ENCODE peak calls at places on chromosomes 16 and 17, in four cellular contexts. S, M, R and Y are unnamed samples.

GRCh38 chr17:79537686-79538085 is 73.2 kb downstream of the RBFOX3 start:
- DNase-seq in S (no peak), M (no peak), R (no peak), Y (no peak)

GRCh38 chr17:72152392-72152727 is 31.5 kb downstream of the SOX9 start:
- DNase-seq in S (no peak), M (no peak), R (no peak), Y (no peak)

GRCh38 chr17:73901661-73902415 is 257.6 kb upstream of the SDK2 start:
- DNase-seq in S (no peak), M (no peak), R (peak), Y (no peak)

GRCh38 chr17:78142113-78142861 is 3.9 kb upstream of the C17orf99 start:
- DNase-seq in S (peak), M (peak), R (no peak), Y (peak)

GRCh38 chr16:64096671-64097070 is 1025.2 kb downstream of the CDH11 start:
- DNase-seq in S (no peak), M (no peak), R (no peak), Y (no peak)

GRCh38 chr17:46171939-46172338 is 21.3 kb downstream of the KANSL1 start:
- DNase-seq in S (no peak), M (no peak), R (no peak), Y (no peak)

GRCh38 chr17:33506889-33507650 is 214.0 kb upstream of the ASIC2 start:
- DNase-seq in S (no peak), M (no peak), R (no peak), Y (peak)

GRCh38 chr17:50687200-50688066 is 20.3 kb downstream of the ANKRD40 start:
- DNase-seq in S (no peak), M (peak), R (no peak), Y (no peak)

GRCh38 chr16:11088432-11088794 is 144.0 kb downstream of the CLEC16A start:
- DNase-seq in S (no peak), M (no peak), R (no peak), Y (no peak)

GRCh38 chr16:31213342-31213741 is 577 bp upstream of the TRIM72 start:
- DNase-seq in S (no peak), M (no peak), R (no peak), Y (no peak)

GRCh38 chr16:31213877-31214704 is at the start of gene TRIM72:
- DNase-seq in S (peak), M (no peak), R (no peak), Y (no peak)

GRCh38 chr16:31216116-31216469 is 842 bp downstream of the PYDC1 start:
- DNase-seq in S (no peak), M (no peak), R (no peak), Y (no peak)

GRCh38 chr16:31215287-31216115 is 1.4 kb downstream of the PYDC1 start:
- DNase-seq in S (peak), M (peak), R (peak), Y (peak)

GRCh38 chr16:31214705-31215286 is 877 bp downstream of the TRIM72 start:
- DNase-seq in S (no peak), M (no peak), R (peak), Y (no peak)
- TF ChIP-seq CEBPB in S (no peak), M (no peak), R (no peak), Y (no peak)

DNA sequence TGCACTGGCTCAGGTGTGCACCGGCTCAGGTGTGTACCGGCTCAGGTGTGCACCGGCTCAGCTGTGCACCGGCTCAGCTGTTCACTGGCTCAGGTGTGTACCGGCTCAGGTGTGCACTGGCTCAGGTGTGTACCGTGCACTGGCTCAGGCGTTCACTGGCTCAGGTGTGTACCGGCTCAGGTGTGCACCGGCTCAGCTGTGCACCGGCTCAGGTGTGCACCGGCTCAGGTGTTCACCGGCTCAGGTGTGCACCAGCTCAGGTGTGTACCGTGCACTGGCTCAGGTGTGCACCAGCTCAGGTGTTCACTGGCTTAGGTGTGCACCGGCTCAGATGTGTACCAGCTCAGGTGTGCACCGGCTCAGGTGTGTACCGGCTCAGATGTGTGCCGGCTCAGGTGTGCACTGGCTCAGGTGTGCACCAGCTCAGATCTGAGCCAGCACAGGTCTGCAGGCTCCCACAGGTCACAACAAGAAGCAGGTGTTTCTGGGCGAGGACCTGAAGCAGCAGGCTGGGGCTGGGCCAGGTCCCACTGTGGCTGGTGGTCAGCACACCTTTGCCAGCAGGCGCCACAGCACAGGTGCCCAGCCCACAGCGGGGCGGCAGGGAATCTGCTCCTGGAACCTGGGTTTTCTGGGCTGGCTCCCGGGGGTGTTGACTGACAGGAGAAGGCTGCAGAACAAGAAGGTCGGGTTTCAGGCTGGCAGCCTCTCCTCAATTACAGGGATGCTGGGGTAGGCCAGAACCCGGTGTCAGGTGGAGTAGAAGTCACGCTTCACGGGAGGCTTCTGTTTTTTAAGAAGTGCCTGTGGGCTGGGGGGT is 17.2 kb downstream of the METRNL start:
- DNase-seq in S (no peak), M (no peak), R (no peak), Y (no peak)
- TF ChIP-seq FOSL1 in S (no peak), M (no peak), R (no peak), Y (no peak)

DNA sequence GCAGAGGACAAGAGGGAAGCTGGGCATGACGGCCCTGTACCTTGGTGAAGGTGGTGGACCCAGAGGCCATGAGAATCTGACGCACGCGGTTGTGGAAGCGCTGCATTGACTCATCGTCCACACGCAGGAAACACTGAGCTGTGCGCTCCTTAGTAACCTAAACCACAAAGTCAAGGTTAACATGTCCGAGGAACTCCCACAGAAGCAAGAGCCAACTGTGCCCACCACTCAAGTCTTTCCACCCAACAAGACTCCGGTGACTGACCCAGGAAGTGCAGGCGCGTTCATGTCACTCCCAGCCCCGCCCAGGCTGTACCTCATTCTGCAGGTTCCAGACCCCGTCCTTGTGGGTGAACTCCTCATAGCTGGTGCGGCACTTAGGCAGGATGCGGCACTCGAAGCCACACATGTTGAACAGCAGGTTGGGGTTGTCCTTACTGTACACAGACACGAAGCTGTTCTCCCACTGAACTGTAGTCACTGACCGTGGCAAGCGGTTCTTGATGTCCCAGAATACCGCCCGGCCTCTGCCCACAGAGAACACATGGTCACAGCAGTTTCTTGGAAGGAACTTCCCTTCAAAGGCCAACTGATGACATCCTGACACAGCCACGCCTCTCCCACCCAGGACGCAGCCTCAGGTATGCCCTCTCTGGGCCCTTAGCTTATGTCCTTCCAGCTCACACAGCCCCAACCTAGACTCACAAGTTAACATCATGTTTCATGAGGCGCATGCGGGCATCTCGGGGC is 11.5 kb downstream of the PRPF8 start:
- DNase-seq in S (no peak), M (no peak), R (no peak), Y (no peak)
- TF ChIP-seq CEBPB in S (no peak), M (no peak), R (no peak), Y (no peak)

GRCh38 chr17:41494524-41494923 is 4.8 kb upstream of the KRT36 start:
- DNase-seq in S (no peak), M (peak), R (no peak), Y (no peak)

GRCh38 chr17:41492771-41493170 is 3.1 kb upstream of the KRT36 start:
- DNase-seq in S (no peak), M (peak), R (no peak), Y (peak)

GRCh38 chr17:41490620-41491019 is 910 bp upstream of the KRT36 start:
- DNase-seq in S (no peak), M (no peak), R (no peak), Y (no peak)

GRCh38 chr17:41491476-41491875 is 1.8 kb upstream of the KRT36 start:
- DNase-seq in S (no peak), M (no peak), R (no peak), Y (no peak)

DNA sequence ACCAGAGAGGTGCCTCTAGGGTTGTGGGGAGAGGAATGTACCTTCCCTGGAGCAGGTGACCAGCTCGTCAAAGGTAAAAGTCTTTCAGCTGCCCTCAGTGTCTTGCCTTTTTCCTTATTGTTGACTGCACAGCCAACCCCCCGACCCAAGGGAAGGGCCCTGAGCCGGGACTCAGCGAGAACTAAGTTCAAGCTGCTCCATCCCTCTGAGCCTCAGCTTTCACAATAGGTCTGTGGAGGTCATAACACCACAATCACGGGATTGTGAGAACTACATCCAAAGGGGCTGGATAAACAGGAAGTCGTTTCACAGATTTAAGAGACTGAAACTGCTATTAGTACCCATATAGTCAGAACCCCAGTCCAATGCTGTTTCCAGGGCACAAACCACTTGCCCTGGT is 2.6 kb upstream of the KRT36 start:
- DNase-seq in S (no peak), M (no peak), R (no peak), Y (no peak)
- TF ChIP-seq FOSL1 in S (no peak), M (no peak), R (no peak), Y (no peak)

DNA sequence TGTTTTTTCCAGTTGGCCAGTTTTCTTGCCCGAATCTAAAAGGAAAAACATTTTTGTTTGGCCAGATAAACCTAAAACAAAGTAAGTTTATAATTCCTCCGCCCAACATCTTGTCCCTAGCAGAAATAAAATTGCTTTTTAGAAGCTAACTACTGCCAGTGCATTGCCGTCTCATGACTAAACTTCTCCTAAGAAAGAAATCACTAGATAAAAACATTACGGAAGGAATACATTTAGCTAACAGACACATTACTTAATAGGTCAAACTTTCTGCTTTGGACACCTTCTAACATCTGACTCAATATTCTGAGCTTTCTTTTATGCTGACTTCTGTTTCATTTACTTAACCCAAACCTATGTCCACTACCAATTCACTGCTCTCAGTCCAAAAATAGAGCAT is 36.2 kb downstream of the FBXL20 start:
- DNase-seq in S (no peak), M (no peak), R (no peak), Y (no peak)
- TF ChIP-seq CEBPB in S (no peak), M (no peak), R (no peak), Y (no peak)